ENCODE peak calls at places on chromosome 14, in seven cellular contexts. S is HCT116, K is WTC11, B is HepG2, W is K562, J is H1, D is GM12878. V is an unnamed sample.

GRCh38 chr14:76272774-76273173 is 103.2 kb upstream of the ESRRB start:
- DNase-seq in S (no peak), K (no peak), B (no peak), W (no peak), J (no peak), D (no peak), V (no peak)

GRCh38 chr14:41457393-41457792 is 149.3 kb upstream of the LRFN5 start:
- DNase-seq in S (no peak), K (no peak), B (no peak), W (no peak), J (no peak), D (no peak), V (no peak)

GRCh38 chr14:32561520-32561919 is 232.4 kb downstream of the AKAP6 start:
- DNase-seq in S (no peak), K (no peak), B (no peak), W (no peak), J (no peak), D (no peak), V (no peak)

GRCh38 chr14:94288610-94289465 is 4.2 kb downstream of the SERPINA10 start:
- DNase-seq in S (no peak), K (no peak), B (no peak), W (no peak), J (no peak), D (no peak), V (no peak)

GRCh38 chr14:68824517-68825347 is 31.9 kb upstream of the ZFP36L1 start:
- DNase-seq in S (peak; percentile 76), K (peak; percentile 94), B (peak; percentile 80), W (peak; percentile 87), J (peak; percentile 78), D (no peak), V (peak; percentile 91)

GRCh38 chr14:81331229-81332026 is 68.7 kb downstream of the STON2 start:
- DNase-seq in S (no peak), K (no peak), B (no peak), W (no peak), J (no peak), D (no peak), V (no peak)

GRCh38 chr14:82757775-82758174 is 1224.1 kb upstream of the SEL1L start:
- DNase-seq in S (no peak), K (no peak), B (no peak), W (no peak), J (no peak), D (no peak), V (no peak)

GRCh38 chr14:64786296-64787149 is 82.3 kb downstream of the PLEKHG3 start:
- DNase-seq in S (no peak), K (no peak), B (no peak), W (no peak), J (no peak), D (no peak), V (no peak)

DNA sequence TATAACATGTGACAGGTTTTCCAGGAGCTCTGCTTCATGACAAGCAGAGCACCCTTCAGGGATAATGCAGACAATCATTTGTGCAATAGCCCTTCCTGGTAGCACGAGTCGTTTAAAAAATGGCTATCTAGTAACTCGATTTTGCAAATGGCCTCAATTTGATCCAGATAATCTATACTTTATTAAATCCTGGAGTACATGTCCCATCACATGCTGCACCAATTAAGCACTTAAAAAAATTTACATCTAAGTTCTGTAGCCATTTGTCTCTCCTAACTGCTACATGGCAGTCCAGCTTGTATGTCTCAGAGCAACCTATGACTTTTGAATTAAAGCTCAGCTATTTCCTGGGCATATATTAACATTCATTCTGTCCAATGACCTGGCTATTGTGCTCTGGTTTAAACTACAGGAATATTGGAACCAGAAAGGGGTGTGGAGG is 79.8 kb downstream of the TTC8 start:
- DNase-seq in S (no peak), K (no peak), B (no peak), W (no peak), J (no peak), D (no peak), V (no peak)
- TF ChIP-seq SP1 in S (no peak), K (no peak), B (no peak), W (no peak), J (no peak), D (no peak), V (no peak)

DNA sequence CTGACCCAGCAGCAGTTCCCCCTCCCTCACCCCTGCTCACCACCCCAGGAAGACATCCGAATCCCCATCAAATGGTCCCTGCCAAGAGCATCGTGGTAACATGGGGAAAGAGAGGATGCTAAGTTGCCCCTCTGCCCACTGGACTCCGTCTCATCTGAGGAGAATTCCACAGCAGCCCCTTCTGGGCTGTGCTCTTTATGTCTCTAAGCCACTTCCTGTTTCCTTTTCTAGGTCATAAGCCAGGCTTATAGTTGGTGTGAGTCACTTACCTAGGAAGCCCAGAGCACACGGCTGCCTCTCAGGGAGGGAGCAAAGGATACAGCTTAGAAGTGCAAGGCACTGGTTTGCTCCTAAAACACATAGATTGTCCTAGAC is 76.0 kb downstream of the VCPKMT start:
- DNase-seq in S (no peak), K (no peak), B (peak; percentile 39), W (peak; percentile 36), J (no peak), D (no peak), V (no peak)
- TF ChIP-seq SP1 in S (peak; percentile 36), K (no peak), B (no peak), W (no peak), J (no peak), D (no peak), V (no peak)

DNA sequence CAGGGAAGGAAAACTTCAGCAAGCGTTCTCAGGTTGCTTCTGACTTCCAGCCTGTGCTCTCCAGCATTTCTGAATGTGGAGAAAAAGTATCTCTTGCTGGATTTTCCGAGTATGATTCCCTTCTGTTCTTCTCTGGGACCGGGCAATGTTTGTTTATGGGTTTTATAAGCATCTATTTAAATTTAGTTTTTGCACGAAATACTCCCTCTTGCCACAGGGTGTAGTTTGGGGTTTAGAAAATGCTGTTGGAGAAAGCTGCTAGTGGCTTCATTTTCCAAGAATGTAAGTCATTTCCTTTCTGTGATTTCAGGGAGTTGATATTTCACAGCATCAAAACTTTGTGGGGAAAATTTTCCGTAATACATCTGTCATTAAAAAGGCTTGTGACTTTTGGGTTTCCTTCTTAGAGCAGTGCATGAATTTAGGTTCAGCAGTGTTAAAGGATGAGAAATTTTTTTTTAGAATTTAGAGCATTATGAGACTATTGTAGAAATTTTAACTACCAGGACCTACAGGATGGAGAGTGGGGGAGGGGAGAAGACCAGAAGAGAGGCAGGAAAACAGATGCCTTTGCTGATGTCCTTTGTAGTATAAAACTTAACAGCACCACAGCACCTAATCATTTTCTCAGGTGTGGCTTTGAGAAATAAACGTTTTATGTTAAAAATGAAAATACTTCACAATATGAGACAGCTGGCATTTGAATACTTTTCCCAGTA is 1.5 kb downstream of the FRMD6 start:
- DNase-seq in S (no peak), K (no peak), B (no peak), W (no peak), J (no peak), D (no peak), V (peak; percentile 16)
- TF ChIP-seq SP1 in S (no peak), K (no peak), B (no peak), W (no peak), J (no peak), D (no peak), V (no peak)

GRCh38 chr14:71931492-71932228 is 569 bp upstream of the RGS6 start:
- DNase-seq in S (no peak), K (no peak), B (no peak), W (no peak), J (no peak), D (no peak), V (no peak)

GRCh38 chr14:71933026-71933587 is 878 bp downstream of the RGS6 start:
- DNase-seq in S (no peak), K (peak; percentile 19), B (no peak), W (no peak), J (no peak), D (no peak), V (peak; percentile 16)

GRCh38 chr14:71932229-71932951 is at the start of gene RGS6:
- DNase-seq in S (peak; percentile 43), K (peak; percentile 82), B (peak; percentile 1), W (no peak), J (peak; percentile 72), D (no peak), V (peak; percentile 69)
- TF ChIP-seq SP1 in S (no peak), K (peak; percentile 59), B (no peak), W (no peak), J (no peak), D (no peak), V (no peak)